ENCODE peak calls at places on chromosome 10, in five cellular contexts. One of them, this sample, is unnamed.

GRCh38 chr10:51014680-51015425 is 59.4 kb upstream of the PRKG1 start:
- DNase-seq in activated gamma-delta T cell treated with anti-CD3 and anti-CD28 coated beads, Interleukin-2, amount 50 U/mL, for 16 hours: no peak
- DNase-seq in iPS-NIHi11: no peak
- DNase-seq in left cardiac atrium: no peak
- DNase-seq in GM13977: no peak
- DNase-seq in this sample: no peak

GRCh38 chr10:30775779-30776591 is 146.4 kb upstream of the LYZL2 start:
- DNase-seq in activated gamma-delta T cell treated with anti-CD3 and anti-CD28 coated beads, Interleukin-2, amount 50 U/mL, for 16 hours: no peak
- DNase-seq in GM13977: no peak
- DNase-seq in left cardiac atrium: no peak
- DNase-seq in iPS-NIHi11: no peak
- DNase-seq in this sample: no peak

GRCh38 chr10:7239312-7239985 is 171.4 kb downstream of the SFMBT2 start:
- DNase-seq in left cardiac atrium: no peak
- DNase-seq in activated gamma-delta T cell treated with anti-CD3 and anti-CD28 coated beads, Interleukin-2, amount 50 U/mL, for 16 hours: no peak
- DNase-seq in GM13977: no peak
- DNase-seq in iPS-NIHi11: no peak
- DNase-seq in this sample: no peak

GRCh38 chr10:87626422-87626892 is 33.2 kb upstream of the PAPSS2 start:
- DNase-seq in GM13977: no peak
- DNase-seq in iPS-NIHi11: no peak
- DNase-seq in left cardiac atrium: no peak
- DNase-seq in activated gamma-delta T cell treated with anti-CD3 and anti-CD28 coated beads, Interleukin-2, amount 50 U/mL, for 16 hours: no peak
- DNase-seq in this sample: no peak

GRCh38 chr10:101013365-101013825 is 13.8 kb downstream of the LZTS2 start:
- DNase-seq in GM13977: no peak
- DNase-seq in activated gamma-delta T cell treated with anti-CD3 and anti-CD28 coated beads, Interleukin-2, amount 50 U/mL, for 16 hours: no peak
- DNase-seq in left cardiac atrium: no peak
- DNase-seq in iPS-NIHi11: no peak
- DNase-seq in this sample: no peak

GRCh38 chr10:93600861-93601773 is at the start of gene RBP4:
- DNase-seq in left cardiac atrium: peak
- DNase-seq in GM13977: no peak
- DNase-seq in activated gamma-delta T cell treated with anti-CD3 and anti-CD28 coated beads, Interleukin-2, amount 50 U/mL, for 16 hours: no peak
- DNase-seq in iPS-NIHi11: peak
- DNase-seq in this sample: no peak

GRCh38 chr10:79932841-79933379 is 16.0 kb downstream of the SFTPD start:
- DNase-seq in activated gamma-delta T cell treated with anti-CD3 and anti-CD28 coated beads, Interleukin-2, amount 50 U/mL, for 16 hours: no peak
- DNase-seq in GM13977: no peak
- DNase-seq in iPS-NIHi11: no peak
- DNase-seq in left cardiac atrium: no peak
- DNase-seq in this sample: no peak

GRCh38 chr10:101901340-101901739 is 57.7 kb upstream of the KCNIP2 start:
- DNase-seq in activated gamma-delta T cell treated with anti-CD3 and anti-CD28 coated beads, Interleukin-2, amount 50 U/mL, for 16 hours: no peak
- DNase-seq in left cardiac atrium: no peak
- DNase-seq in GM13977: peak
- DNase-seq in iPS-NIHi11: no peak
- DNase-seq in this sample: peak

GRCh38 chr10:34802692-34803091 is 12.4 kb downstream of the PARD3 start:
- DNase-seq in left cardiac atrium: no peak
- DNase-seq in iPS-NIHi11: no peak
- DNase-seq in activated gamma-delta T cell treated with anti-CD3 and anti-CD28 coated beads, Interleukin-2, amount 50 U/mL, for 16 hours: no peak
- DNase-seq in GM13977: no peak
- DNase-seq in this sample: no peak

GRCh38 chr10:117539903-117540639 is 2.5 kb upstream of the EMX2 start:
- DNase-seq in left cardiac atrium: no peak
- DNase-seq in GM13977: no peak
- DNase-seq in iPS-NIHi11: no peak
- DNase-seq in activated gamma-delta T cell treated with anti-CD3 and anti-CD28 coated beads, Interleukin-2, amount 50 U/mL, for 16 hours: no peak
- DNase-seq in this sample: no peak

GRCh38 chr10:19767876-19768275 is 48.4 kb upstream of the PLXDC2 start:
- DNase-seq in iPS-NIHi11: peak
- DNase-seq in GM13977: no peak
- DNase-seq in activated gamma-delta T cell treated with anti-CD3 and anti-CD28 coated beads, Interleukin-2, amount 50 U/mL, for 16 hours: no peak
- DNase-seq in left cardiac atrium: no peak
- DNase-seq in this sample: no peak

GRCh38 chr10:96974348-96974747 is 142.2 kb downstream of the LCOR start:
- DNase-seq in activated gamma-delta T cell treated with anti-CD3 and anti-CD28 coated beads, Interleukin-2, amount 50 U/mL, for 16 hours: no peak
- DNase-seq in iPS-NIHi11: no peak
- DNase-seq in left cardiac atrium: no peak
- DNase-seq in GM13977: no peak
- DNase-seq in this sample: no peak

GRCh38 chr10:114684085-114684821 is 26.2 kb upstream of the ABLIM1 start:
- DNase-seq in left cardiac atrium: peak
- DNase-seq in activated gamma-delta T cell treated with anti-CD3 and anti-CD28 coated beads, Interleukin-2, amount 50 U/mL, for 16 hours: no peak
- DNase-seq in iPS-NIHi11: no peak
- DNase-seq in GM13977: no peak
- DNase-seq in this sample: no peak

GRCh38 chr10:29619273-29619672 is 15.5 kb downstream of the SVIL start:
- DNase-seq in GM13977: no peak
- DNase-seq in iPS-NIHi11: no peak
- DNase-seq in activated gamma-delta T cell treated with anti-CD3 and anti-CD28 coated beads, Interleukin-2, amount 50 U/mL, for 16 hours: no peak
- DNase-seq in left cardiac atrium: no peak
- DNase-seq in this sample: no peak

GRCh38 chr10:84497978-84498377 is 169.6 kb downstream of the CCSER2 start:
- DNase-seq in left cardiac atrium: no peak
- DNase-seq in GM13977: no peak
- DNase-seq in activated gamma-delta T cell treated with anti-CD3 and anti-CD28 coated beads, Interleukin-2, amount 50 U/mL, for 16 hours: no peak
- DNase-seq in iPS-NIHi11: no peak
- DNase-seq in this sample: no peak

GRCh38 chr10:18567343-18567856 is 84.0 kb downstream of the NSUN6 start:
- DNase-seq in GM13977: no peak
- DNase-seq in iPS-NIHi11: no peak
- DNase-seq in activated gamma-delta T cell treated with anti-CD3 and anti-CD28 coated beads, Interleukin-2, amount 50 U/mL, for 16 hours: no peak
- DNase-seq in left cardiac atrium: no peak
- DNase-seq in this sample: no peak

GRCh38 chr10:123379156-123379555 is 225.0 kb downstream of the BUB3 start:
- DNase-seq in left cardiac atrium: no peak
- DNase-seq in GM13977: no peak
- DNase-seq in iPS-NIHi11: peak
- DNase-seq in activated gamma-delta T cell treated with anti-CD3 and anti-CD28 coated beads, Interleukin-2, amount 50 U/mL, for 16 hours: no peak
- DNase-seq in this sample: no peak

GRCh38 chr10:5970527-5970926 is 6.8 kb downstream of the IL15RA start:
- DNase-seq in iPS-NIHi11: no peak
- DNase-seq in left cardiac atrium: no peak
- DNase-seq in GM13977: no peak
- DNase-seq in activated gamma-delta T cell treated with anti-CD3 and anti-CD28 coated beads, Interleukin-2, amount 50 U/mL, for 16 hours: no peak
- DNase-seq in this sample: no peak

GRCh38 chr10:94725871-94726270 is 36.6 kb upstream of the CYP2C19 start:
- DNase-seq in left cardiac atrium: no peak
- DNase-seq in activated gamma-delta T cell treated with anti-CD3 and anti-CD28 coated beads, Interleukin-2, amount 50 U/mL, for 16 hours: no peak
- DNase-seq in GM13977: no peak
- DNase-seq in iPS-NIHi11: no peak
- DNase-seq in this sample: no peak

GRCh38 chr10:37478381-37478780 is 353.0 kb downstream of the ANKRD30A start:
- DNase-seq in GM13977: no peak
- DNase-seq in left cardiac atrium: no peak
- DNase-seq in activated gamma-delta T cell treated with anti-CD3 and anti-CD28 coated beads, Interleukin-2, amount 50 U/mL, for 16 hours: no peak
- DNase-seq in iPS-NIHi11: no peak
- DNase-seq in this sample: no peak

GRCh38 chr10:28411648-28412047 is 108.8 kb upstream of the MPP7 start:
- DNase-seq in left cardiac atrium: no peak
- DNase-seq in activated gamma-delta T cell treated with anti-CD3 and anti-CD28 coated beads, Interleukin-2, amount 50 U/mL, for 16 hours: no peak
- DNase-seq in GM13977: peak
- DNase-seq in iPS-NIHi11: no peak
- DNase-seq in this sample: no peak

GRCh38 chr10:99983280-99983988 is 26.3 kb downstream of the DNMBP start:
- DNase-seq in GM13977: no peak
- DNase-seq in left cardiac atrium: peak
- DNase-seq in activated gamma-delta T cell treated with anti-CD3 and anti-CD28 coated beads, Interleukin-2, amount 50 U/mL, for 16 hours: no peak
- DNase-seq in iPS-NIHi11: no peak
- DNase-seq in this sample: peak

GRCh38 chr10:119191881-119192280 is 13.3 kb upstream of the PRDX3 start:
- DNase-seq in left cardiac atrium: no peak
- DNase-seq in GM13977: no peak
- DNase-seq in iPS-NIHi11: no peak
- DNase-seq in activated gamma-delta T cell treated with anti-CD3 and anti-CD28 coated beads, Interleukin-2, amount 50 U/mL, for 16 hours: no peak
- DNase-seq in this sample: no peak

This sample was measured in GM12878.